ENCODE peak calls at places on chromosomes 13 and 19, in ten cellular contexts. G is endothelial cell of umbilical vein, T is fibroblast of mammary gland, A is heart left ventricle, D is GM10248, O is BJ, K is ovary, W is bronchial epithelial cell, X is AG04450, Z is IMR-90. V is an unnamed sample.

GRCh38 chr19:1183543-1184172 is 9.6 kb upstream of the SBNO2 start:
- DNase-seq in G (peak), T (no peak), A (no peak), D (peak), O (no peak), K (peak), W (peak), X (no peak), Z (peak), V (no peak)

GRCh38 chr13:28744091-28744536 is 25.3 kb upstream of the SLC46A3 start:
- DNase-seq in G (peak), T (peak), A (no peak), D (no peak), O (no peak), K (no peak), W (peak), X (no peak), Z (peak), V (peak)

GRCh38 chr19:11286312-11286974 is 9.5 kb upstream of the TSPAN16 start:
- DNase-seq in G (peak), T (peak), A (no peak), D (no peak), O (no peak), K (no peak), W (peak), X (peak), Z (peak), V (peak)

GRCh38 chr13:25214371-25215252 is 42.5 kb upstream of the AMER2 start:
- DNase-seq in G (no peak), T (peak), A (no peak), D (no peak), O (peak), K (peak), W (peak), X (no peak), Z (peak), V (peak)

GRCh38 chr19:55289117-55289796 is 5.5 kb downstream of the BRSK1 start:
- DNase-seq in G (no peak), T (peak), A (no peak), D (no peak), O (no peak), K (no peak), W (no peak), X (no peak), Z (no peak), V (no peak)

GRCh38 chr13:105972811-105973590 is 562.5 kb downstream of the EFNB2 start:
- DNase-seq in G (no peak), T (no peak), A (no peak), D (no peak), O (no peak), K (no peak), W (peak), X (no peak), Z (no peak), V (no peak)

GRCh38 chr13:23811366-23812027 is 77.7 kb downstream of the MIPEP start:
- DNase-seq in G (no peak), T (no peak), A (no peak), D (no peak), O (no peak), K (no peak), W (peak), X (no peak), Z (no peak), V (no peak)

GRCh38 chr19:48403606-48404005 is 10.1 kb downstream of the GRIN2D start:
- DNase-seq in G (peak), T (peak), A (no peak), D (peak), O (no peak), K (no peak), W (peak), X (no peak), Z (peak), V (peak)

GRCh38 chr13:33676045-33676699 is 141.8 kb upstream of the RFC3 start:
- DNase-seq in G (peak), T (peak), A (no peak), D (no peak), O (no peak), K (no peak), W (peak), X (no peak), Z (no peak), V (peak)

GRCh38 chr19:10694706-10695105 is 6.5 kb upstream of the QTRT1 start:
- DNase-seq in G (no peak), T (no peak), A (no peak), D (no peak), O (no peak), K (no peak), W (peak), X (no peak), Z (no peak), V (no peak)

GRCh38 chr13:99842379-99842778 is 129.2 kb downstream of the ZIC5 start:
- DNase-seq in G (no peak), T (no peak), A (no peak), D (no peak), O (no peak), K (no peak), W (no peak), X (no peak), Z (no peak), V (no peak)

GRCh38 chr19:6778386-6778785 is 5.9 kb downstream of the VAV1 start:
- DNase-seq in G (no peak), T (no peak), A (no peak), D (no peak), O (no peak), K (no peak), W (no peak), X (no peak), Z (no peak), V (no peak)

GRCh38 chr13:31322025-31322424 is 122.2 kb downstream of the B3GLCT start:
- DNase-seq in G (no peak), T (peak), A (no peak), D (no peak), O (no peak), K (no peak), W (peak), X (no peak), Z (peak), V (peak)

GRCh38 chr19:53906211-53907192 is 2.6 kb upstream of the CACNG7 start:
- DNase-seq in G (no peak), T (peak), A (peak), D (peak), O (no peak), K (peak), W (no peak), X (no peak), Z (no peak), V (peak)
- TF ChIP-seq CTCF in G (peak), T (peak), A (peak), D (peak), O (peak), K (no peak), W (peak), X (peak), Z (peak), V (peak)

GRCh38 chr13:79909664-79910063 is 428.7 kb downstream of the NDFIP2 start:
- DNase-seq in G (peak), T (no peak), A (no peak), D (no peak), O (no peak), K (no peak), W (no peak), X (no peak), Z (no peak), V (no peak)

GRCh38 chr13:79905018-79905417 is 424.1 kb downstream of the NDFIP2 start:
- DNase-seq in G (no peak), T (no peak), A (no peak), D (no peak), O (no peak), K (no peak), W (no peak), X (no peak), Z (no peak), V (no peak)

GRCh38 chr13:79904581-79904980 is 423.6 kb downstream of the NDFIP2 start:
- DNase-seq in G (no peak), T (no peak), A (no peak), D (no peak), O (no peak), K (no peak), W (no peak), X (no peak), Z (peak), V (no peak)

GRCh38 chr13:79910869-79911540 is 429.9 kb downstream of the SPRY2 start:
- DNase-seq in G (no peak), T (no peak), A (no peak), D (no peak), O (no peak), K (no peak), W (no peak), X (no peak), Z (no peak), V (no peak)

DNA sequence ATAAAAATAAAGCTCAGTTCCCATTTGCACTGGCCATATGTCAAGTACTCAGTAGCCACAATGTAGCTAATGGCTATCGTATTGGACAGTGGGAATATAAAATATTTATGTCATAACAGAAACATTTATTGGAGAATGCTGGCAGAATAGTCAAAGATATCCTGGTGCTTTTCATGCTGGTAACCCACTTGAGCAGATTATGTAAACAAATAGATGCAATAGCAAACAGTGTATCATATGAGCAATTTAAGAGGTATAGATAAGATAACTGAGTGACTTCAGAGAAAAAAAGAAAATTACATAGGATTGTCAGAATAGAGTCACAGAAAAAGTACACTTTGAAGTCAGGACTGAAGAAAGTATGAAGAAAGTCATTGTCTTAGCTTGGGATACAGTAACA is 426.6 kb downstream of the NDFIP2 start:
- DNase-seq in G (no peak), T (no peak), A (no peak), D (no peak), O (no peak), K (no peak), W (no peak), X (no peak), Z (no peak), V (no peak)
- TF ChIP-seq CTCF in G (no peak), T (no peak), A (no peak), D (no peak), O (no peak), K (no peak), W (no peak), X (no peak), Z (no peak), V (no peak)

GRCh38 chr19:34145741-34146202 is 26.5 kb upstream of the LSM14A start:
- DNase-seq in G (peak), T (peak), A (no peak), D (peak), O (no peak), K (peak), W (peak), X (no peak), Z (peak), V (peak)
- TF ChIP-seq CTCF in G (peak), T (peak), A (peak), D (peak), O (peak), K (peak), W (peak), X (peak), Z (peak), V (peak)

GRCh38 chr13:110576070-110576394 is 14.5 kb upstream of the RAB20 start:
- DNase-seq in G (no peak), T (no peak), A (no peak), D (no peak), O (no peak), K (no peak), W (no peak), X (no peak), Z (no peak), V (no peak)

GRCh38 chr13:110575322-110576069 is 14.0 kb upstream of the RAB20 start:
- DNase-seq in G (no peak), T (peak), A (no peak), D (peak), O (no peak), K (no peak), W (no peak), X (no peak), Z (peak), V (peak)

GRCh38 chr13:110571897-110572777 is 10.6 kb upstream of the RAB20 start:
- DNase-seq in G (no peak), T (no peak), A (no peak), D (no peak), O (no peak), K (no peak), W (no peak), X (no peak), Z (no peak), V (no peak)

GRCh38 chr13:110572778-110573118 is 11.2 kb upstream of the RAB20 start:
- DNase-seq in G (no peak), T (no peak), A (no peak), D (no peak), O (no peak), K (no peak), W (no peak), X (no peak), Z (no peak), V (no peak)

GRCh38 chr13:110574161-110574560 is 12.6 kb upstream of the RAB20 start:
- DNase-seq in G (no peak), T (no peak), A (no peak), D (no peak), O (no peak), K (no peak), W (no peak), X (no peak), Z (no peak), V (no peak)
- TF ChIP-seq CTCF in G (no peak), T (no peak), A (no peak), D (no peak), O (no peak), K (no peak), W (no peak), X (no peak), Z (no peak), V (no peak)

DNA sequence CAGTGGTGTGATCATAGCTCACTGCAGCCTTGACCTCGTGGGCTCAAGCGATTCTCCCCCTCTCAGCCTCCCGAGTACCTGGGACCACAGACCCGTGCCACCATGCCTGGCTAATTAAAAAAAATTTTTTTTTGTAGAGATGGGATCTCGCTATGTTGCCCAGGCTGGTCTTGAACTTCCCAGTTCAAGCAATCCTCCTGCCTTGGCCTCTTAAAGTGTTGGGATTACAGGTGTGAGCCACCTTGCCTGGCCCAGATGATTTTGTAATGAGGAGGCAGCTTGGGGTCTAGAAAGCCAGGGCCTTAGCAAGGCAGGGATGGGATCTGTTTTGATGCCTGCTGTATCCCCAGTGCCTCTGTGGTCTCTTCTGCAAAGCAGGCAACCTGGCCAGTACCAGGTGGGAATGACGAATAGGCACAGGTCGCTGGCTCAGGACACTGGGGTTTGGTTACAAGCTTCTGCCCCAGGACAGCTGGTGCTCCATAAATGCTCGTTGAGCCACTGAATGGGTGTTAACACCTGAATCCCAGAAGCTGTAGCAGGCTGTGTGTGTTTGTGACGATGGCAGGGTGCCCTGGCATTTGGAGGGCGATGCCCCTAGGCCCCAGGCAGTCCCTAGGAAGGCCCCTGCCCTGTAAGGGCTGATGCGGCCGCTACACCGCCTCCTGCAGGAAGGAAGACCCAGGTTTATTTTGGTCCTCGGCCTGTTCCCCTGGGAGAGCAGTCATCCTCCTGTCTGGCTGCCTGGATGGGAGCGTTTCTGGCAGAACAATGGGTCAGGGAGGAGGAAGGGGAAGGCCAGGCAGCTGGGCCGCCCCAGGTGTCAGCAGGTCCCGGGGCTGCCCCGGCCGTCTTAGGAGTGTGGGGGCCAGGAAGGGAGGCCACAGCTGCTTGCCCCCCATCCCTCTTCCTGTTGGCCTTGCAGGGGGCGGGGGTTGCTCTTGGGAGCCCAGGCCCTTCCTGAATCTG is 8.6 kb downstream of the TNFAIP8L1 start:
- DNase-seq in G (peak), T (peak), A (peak), D (peak), O (no peak), K (peak), W (no peak), X (no peak), Z (no peak), V (peak)
- TF ChIP-seq CTCF in G (peak), T (peak), A (peak), D (peak), O (no peak), K (no peak), W (no peak), X (no peak), Z (no peak), V (peak)

GRCh38 chr13:91308299-91308698 is 39.2 kb upstream of the MIR17HG start:
- DNase-seq in G (no peak), T (no peak), A (no peak), D (no peak), O (no peak), K (no peak), W (peak), X (no peak), Z (no peak), V (peak)
- TF ChIP-seq CTCF in G (no peak), T (no peak), A (no peak), D (peak), O (no peak), K (no peak), W (peak), X (peak), Z (peak), V (no peak)

V was measured in choroid plexus epithelial cell.